ENCODE peak calls at places on chromosome 16, in six cellular contexts. L, Y, K, H, E and A are unnamed samples.

GRCh38 chr16:82329504-82330192 is 159.6 kb upstream of the MPHOSPH6 start:
- DNase-seq in L (no peak), Y (no peak), K (no peak), H (no peak), E (no peak), A (no peak)

GRCh38 chr16:76535-77272 is 1.3 kb upstream of the MPG start:
- DNase-seq in L (no peak), Y (no peak), K (peak), H (no peak), E (no peak), A (peak)

GRCh38 chr16:29306953-29307597 is 99.4 kb downstream of the NPIPB11 start:
- DNase-seq in L (no peak), Y (no peak), K (no peak), H (no peak), E (no peak), A (no peak)

GRCh38 chr16:12896562-12896961 is 4.8 kb upstream of the SHISA9 start:
- DNase-seq in L (peak), Y (no peak), K (peak), H (no peak), E (no peak), A (peak)

GRCh38 chr16:11966173-11966572 is 1.2 kb downstream of the TNFRSF17 start:
- DNase-seq in L (no peak), Y (peak), K (no peak), H (no peak), E (no peak), A (peak)

GRCh38 chr16:68685685-68686478 is 40.8 kb downstream of the CDH3 start:
- DNase-seq in L (no peak), Y (no peak), K (no peak), H (peak), E (no peak), A (no peak)

GRCh38 chr16:89268585-89268984 is 51.1 kb downstream of the ZNF778 start:
- DNase-seq in L (no peak), Y (no peak), K (no peak), H (peak), E (no peak), A (no peak)

GRCh38 chr16:21300309-21301167 is 22.4 kb upstream of the CRYM start:
- DNase-seq in L (peak), Y (peak), K (peak), H (peak), E (no peak), A (peak)

GRCh38 chr16:4316103-4316731 is 350 bp downstream of the GLIS2 start:
- DNase-seq in L (no peak), Y (no peak), K (no peak), H (no peak), E (no peak), A (no peak)

GRCh38 chr16:16983545-16983944 is 487.2 kb downstream of the XYLT1 start:
- DNase-seq in L (no peak), Y (no peak), K (no peak), H (no peak), E (no peak), A (no peak)

GRCh38 chr16:47676628-47677177 is 215.6 kb downstream of the PHKB start:
- DNase-seq in L (no peak), Y (no peak), K (no peak), H (no peak), E (no peak), A (no peak)

GRCh38 chr16:85326113-85326793 is 214.0 kb upstream of the CIBAR2 start:
- DNase-seq in L (no peak), Y (no peak), K (no peak), H (no peak), E (no peak), A (no peak)

GRCh38 chr16:89194340-89195311 is 5.7 kb downstream of the SLC22A31 start:
- DNase-seq in L (no peak), Y (peak), K (no peak), H (peak), E (no peak), A (no peak)

GRCh38 chr16:3131755-3132377 is 3.0 kb upstream of the ZNF213 start:
- DNase-seq in L (peak), Y (no peak), K (no peak), H (no peak), E (peak), A (no peak)

GRCh38 chr16:88962478-88963152 is 14.4 kb downstream of the CBFA2T3 start:
- DNase-seq in L (no peak), Y (no peak), K (no peak), H (peak), E (no peak), A (no peak)

GRCh38 chr16:26177438-26177837 is 485.7 kb downstream of the HS3ST4 start:
- DNase-seq in L (no peak), Y (no peak), K (no peak), H (no peak), E (no peak), A (no peak)

GRCh38 chr16:89061590-89062380 is 31.9 kb upstream of the ACSF3 start:
- DNase-seq in L (no peak), Y (no peak), K (no peak), H (no peak), E (no peak), A (no peak)

GRCh38 chr16:84195201-84196093 is 4.5 kb downstream of the ADAD2 start:
- DNase-seq in L (no peak), Y (no peak), K (no peak), H (no peak), E (no peak), A (no peak)

GRCh38 chr16:9976641-9977040 is 205.6 kb downstream of the GRIN2A start:
- DNase-seq in L (no peak), Y (no peak), K (no peak), H (no peak), E (no peak), A (no peak)

GRCh38 chr16:9977333-9977897 is 204.8 kb downstream of the GRIN2A start:
- DNase-seq in L (no peak), Y (no peak), K (no peak), H (no peak), E (no peak), A (no peak)

GRCh38 chr16:9978160-9978725 is 204.0 kb downstream of the GRIN2A start:
- DNase-seq in L (no peak), Y (no peak), K (no peak), H (no peak), E (no peak), A (no peak)

GRCh38 chr16:9980981-9981380 is 201.2 kb downstream of the GRIN2A start:
- DNase-seq in L (no peak), Y (no peak), K (no peak), H (no peak), E (no peak), A (no peak)
- TF ChIP-seq CTCF in L (no peak), Y (no peak), K (no peak), H (no peak), E (no peak), A (no peak)

GRCh38 chr16:50251375-50252081 is 14.8 kb upstream of the ADCY7 start:
- DNase-seq in L (no peak), Y (no peak), K (no peak), H (peak), E (no peak), A (no peak)
- TF ChIP-seq CTCF in L (no peak), Y (no peak), K (no peak), H (no peak), E (no peak), A (no peak)

DNA sequence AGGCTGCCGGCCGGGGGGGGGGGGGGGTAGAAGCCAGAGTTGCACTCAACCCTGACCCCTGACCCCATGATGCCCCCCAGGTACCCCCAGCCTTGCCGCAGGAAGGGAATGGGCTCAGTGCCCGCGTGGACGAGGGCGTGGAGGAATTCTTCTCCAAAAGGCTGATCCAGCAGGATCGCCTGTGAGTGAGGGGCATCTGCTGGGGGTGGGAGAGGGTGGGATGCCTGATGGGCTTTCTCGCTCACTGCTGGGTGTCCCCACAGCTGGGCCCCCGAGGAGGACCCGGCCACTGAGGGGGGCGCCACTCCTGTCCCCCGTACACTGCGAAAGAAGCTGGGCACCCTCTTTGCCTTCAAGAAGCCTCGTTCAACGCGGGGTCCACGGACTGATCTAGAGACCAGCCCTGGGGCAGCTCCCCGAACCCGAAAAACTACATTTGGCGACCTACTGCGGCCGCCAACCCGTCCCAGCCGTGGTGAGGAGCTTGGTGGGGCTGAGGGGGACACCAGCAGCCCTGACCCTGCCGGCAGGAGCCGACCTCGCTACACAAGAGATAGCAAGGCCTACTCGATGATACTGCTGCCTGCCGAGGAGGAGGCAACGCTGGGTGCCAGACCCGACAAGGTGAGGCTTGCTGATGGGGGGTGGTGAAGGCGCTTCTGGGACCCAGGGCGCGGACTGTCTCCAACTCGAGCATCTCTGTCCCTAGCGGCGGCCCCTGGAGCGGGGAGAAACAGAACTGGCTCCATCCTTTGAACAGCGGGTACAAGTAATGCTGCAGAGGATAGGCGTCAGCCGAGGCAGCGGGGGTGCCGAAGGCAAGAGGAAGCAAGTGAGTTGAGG is 5.8 kb downstream of the ACD start:
- DNase-seq in L (no peak), Y (no peak), K (no peak), H (no peak), E (no peak), A (no peak)
- TF ChIP-seq CTCF in L (no peak), Y (no peak), K (no peak), H (no peak), E (no peak), A (no peak)

DNA sequence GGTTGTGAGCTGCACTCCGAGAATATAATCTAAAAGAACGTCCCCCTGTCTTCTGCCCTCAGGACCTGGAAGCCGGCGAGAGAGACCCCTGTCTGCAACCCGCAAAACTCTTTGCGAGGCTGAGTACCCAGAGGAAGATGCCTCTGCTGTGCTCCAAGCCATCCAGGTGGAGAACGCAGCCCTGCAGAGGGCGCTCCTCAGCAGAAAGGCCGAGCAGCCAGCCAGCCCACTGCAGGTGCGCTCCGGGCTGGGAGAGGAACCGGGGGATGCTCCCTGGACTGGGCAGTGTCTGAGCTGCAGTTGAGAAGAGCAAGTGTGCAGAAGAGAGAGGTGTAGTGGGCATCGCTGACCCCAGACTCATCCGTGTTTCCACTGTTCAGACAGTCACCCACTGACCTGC is 148.3 kb downstream of the KATNIP start:
- DNase-seq in L (peak), Y (no peak), K (no peak), H (peak), E (no peak), A (no peak)
- TF ChIP-seq CTCF in L (peak), Y (peak), K (no peak), H (no peak), E (no peak), A (peak)

GRCh38 chr16:87956771-87957279 is 5.6 kb downstream of the BANP start:
- DNase-seq in L (peak), Y (no peak), K (peak), H (no peak), E (peak), A (peak)
- TF ChIP-seq CTCF in L (peak), Y (peak), K (no peak), H (no peak), E (no peak), A (peak)

GRCh38 chr16:55035037-55035436 is 104.4 kb downstream of the IRX5 start:
- DNase-seq in L (peak), Y (no peak), K (no peak), H (peak), E (no peak), A (peak)
- TF ChIP-seq CTCF in L (peak), Y (peak), K (peak), H (no peak), E (no peak), A (peak)

DNA sequence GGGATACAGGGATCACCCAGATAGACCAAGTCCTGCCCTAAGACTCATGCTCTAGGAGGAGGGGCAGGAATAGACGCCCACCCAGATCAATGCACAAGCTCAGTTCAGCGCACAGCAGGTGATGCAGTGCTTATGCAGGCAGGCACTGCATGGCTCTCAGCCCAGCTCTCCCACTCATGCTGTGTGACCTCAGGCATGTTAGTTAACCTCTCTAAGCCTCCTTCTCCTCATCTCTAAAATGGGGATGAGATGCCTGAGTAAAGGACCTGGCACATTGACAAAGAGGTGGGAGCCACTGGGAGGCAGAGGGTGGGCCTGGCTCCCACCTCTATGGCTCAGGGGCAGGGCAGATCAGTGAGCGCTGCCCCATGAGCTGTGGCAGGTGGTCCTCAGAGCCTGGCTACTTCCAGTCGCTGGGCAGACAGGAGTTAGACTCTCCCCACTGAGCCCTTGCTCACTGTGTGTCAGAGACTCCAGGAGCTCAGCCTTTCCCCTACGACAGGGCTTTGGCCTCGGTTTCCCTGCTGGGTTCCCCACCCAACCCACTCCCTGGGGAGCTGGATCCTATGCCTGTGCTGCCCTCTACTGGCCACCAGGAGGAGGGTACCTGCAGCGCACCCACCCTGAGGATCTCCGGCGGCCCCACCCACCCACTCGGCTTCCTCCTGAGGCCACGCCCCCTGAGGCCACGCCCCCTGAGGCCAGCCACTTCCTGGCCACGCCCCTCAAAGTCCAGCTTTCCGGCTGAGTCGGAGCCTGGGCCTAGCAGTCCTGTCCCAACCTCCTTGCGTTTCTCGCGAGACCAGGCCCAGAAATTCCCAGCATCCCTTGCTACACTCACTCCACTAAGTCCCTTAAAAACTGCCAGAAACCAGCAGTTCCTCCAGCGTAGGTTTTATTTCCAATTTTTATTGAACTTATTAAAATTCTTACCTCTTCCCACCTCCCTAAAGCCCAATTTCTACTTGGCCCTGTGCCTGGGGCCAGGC is 196.1 kb downstream of the GSG1L start:
- DNase-seq in L (peak), Y (peak), K (peak), H (peak), E (peak), A (peak)
- TF ChIP-seq CTCF in L (peak), Y (peak), K (peak), H (no peak), E (peak), A (no peak)

DNA sequence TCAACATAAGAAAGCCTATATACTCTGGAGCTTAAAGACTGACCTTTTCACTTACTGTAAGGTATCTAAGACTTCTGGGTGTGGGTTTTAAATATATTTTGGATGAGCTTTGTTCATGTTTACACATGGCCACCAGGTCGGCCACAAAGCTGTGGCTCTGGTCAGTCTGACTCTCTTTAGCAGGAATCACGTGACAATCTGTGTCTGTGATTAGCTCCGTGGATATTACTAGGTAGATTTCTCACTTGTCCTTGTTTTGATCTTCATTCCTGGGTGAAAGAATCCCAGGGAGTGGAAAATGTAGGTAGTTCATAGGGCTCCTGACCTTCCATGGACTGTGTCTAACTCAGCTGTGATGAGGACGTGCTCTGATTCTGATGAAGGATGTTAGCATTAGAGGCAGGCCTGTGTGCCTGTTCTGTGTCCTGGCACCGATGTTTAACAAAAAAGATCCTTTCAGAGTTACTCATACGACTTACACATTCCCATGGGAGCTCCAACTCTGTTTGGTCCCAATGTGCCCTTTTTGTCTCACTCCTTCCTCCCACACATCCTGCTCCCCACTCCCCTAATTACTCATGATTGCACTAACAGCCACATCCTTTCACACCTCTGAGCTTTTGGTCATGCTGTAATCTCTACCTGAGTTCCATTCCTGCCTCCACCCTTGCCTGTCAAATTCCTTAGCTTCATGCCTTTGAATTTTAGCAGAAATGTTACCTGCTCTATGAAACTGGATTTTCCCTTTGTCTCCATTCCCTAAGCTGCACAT is 425.1 kb downstream of the MAF start:
- DNase-seq in L (no peak), Y (no peak), K (no peak), H (no peak), E (no peak), A (no peak)
- TF ChIP-seq CTCF in L (no peak), Y (no peak), K (no peak), H (no peak), E (no peak), A (no peak)